ENCODE peak calls at places on chromosomes 7 and 10, in six cellular contexts. J, S, E, L, M and W are unnamed samples. For H3K9me3, the result is how much of the 10 kb centered on the place peaks cover.

GRCh38 chr7:55305130-55305529 is 60.0 kb upstream of the LANCL2 start:
- DNase-seq in L (no peak), S (no peak), E (no peak), M (no peak), J (no peak), W (no peak)

GRCh38 chr7:100509213-100509612 is 25.5 kb downstream of the NYAP1 start:
- DNase-seq in S (no peak), M (no peak), J (no peak), E (no peak), L (peak), W (no peak)

GRCh38 chr7:77651544-77652162 is 44.6 kb upstream of the RSBN1L start:
- DNase-seq in J (no peak), M (no peak), L (no peak), S (no peak), E (peak), W (no peak)

GRCh38 chr10:3773465-3774017 is 11.5 kb downstream of the KLF6 start:
- DNase-seq in E (peak), J (no peak), L (no peak), M (no peak), S (no peak), W (no peak)

GRCh38 chr7:68125173-68125572 is 1128.5 kb downstream of the TYW1 start:
- DNase-seq in J (no peak), E (no peak), M (no peak), L (no peak), S (no peak), W (no peak)

GRCh38 chr10:101569465-101569837 is 18.6 kb downstream of the POLL start:
- DNase-seq in M (no peak), L (no peak), S (no peak), J (no peak), E (no peak), W (peak)

GRCh38 chr10:128274938-128275337 is 148.7 kb upstream of the MKI67 start:
- DNase-seq in S (no peak), M (no peak), E (no peak), L (no peak), J (no peak), W (peak)

GRCh38 chr10:7972367-7972766 is 82.1 kb upstream of the GATA3 start:
- DNase-seq in E (no peak), L (no peak), J (no peak), M (no peak), S (no peak), W (no peak)

GRCh38 chr10:110192552-110192951 is 14.9 kb upstream of the MXI1 start:
- DNase-seq in M (no peak), E (no peak), S (no peak), L (no peak), J (no peak), W (no peak)

GRCh38 chr10:51800725-51801455 is 101.5 kb upstream of the CSTF2T start:
- DNase-seq in J (no peak), S (no peak), M (no peak), E (no peak), L (no peak), W (no peak)

GRCh38 chr7:138980575-138981285 is 459 bp downstream of the KIAA1549 start:
- DNase-seq in M (no peak), J (peak), L (no peak), E (no peak), S (no peak), W (no peak)

GRCh38 chr7:44220046-44220720 is 19.4 kb downstream of the YKT6 start:
- DNase-seq in L (no peak), E (no peak), J (peak), S (peak), M (peak), W (no peak)

GRCh38 chr10:103822052-103822716 is 33.2 kb downstream of the SH3PXD2A start:
- DNase-seq in J (no peak), E (no peak), S (no peak), L (no peak), M (no peak), W (no peak)

GRCh38 chr7:29243777-29244655 is 49.4 kb downstream of the CHN2 start:
- DNase-seq in M (no peak), L (no peak), E (no peak), J (no peak), S (no peak), W (no peak)

GRCh38 chr10:47079177-47079580 is 168.0 kb downstream of the PTPN20 start:
- DNase-seq in S (no peak), J (no peak), M (no peak), E (no peak), L (no peak), W (no peak)

GRCh38 chr7:100626055-100626454 is 13.7 kb downstream of the MOSPD3 start:
- DNase-seq in E (no peak), S (no peak), M (no peak), J (no peak), L (no peak), W (no peak)

GRCh38 chr10:18409599-18410397 is 241.6 kb downstream of the NSUN6 start:
- DNase-seq in S (no peak), L (no peak), M (no peak), J (no peak), E (no peak), W (no peak)

GRCh38 chr10:119252051-119252465 is 44.7 kb downstream of the GRK5 start:
- DNase-seq in M (no peak), E (no peak), L (no peak), J (no peak), S (no peak), W (peak)

GRCh38 chr10:3417096-3417495 is 244.5 kb upstream of the PITRM1 start:
- DNase-seq in L (no peak), M (no peak), S (no peak), E (no peak), J (no peak), W (no peak)

GRCh38 chr7:28483112-28483511 is 70.8 kb downstream of the CREB5 start:
- DNase-seq in E (no peak), M (no peak), S (no peak), L (no peak), J (no peak), W (no peak)

GRCh38 chr7:49432245-49432644 is 341.2 kb upstream of the VWC2 start:
- DNase-seq in M (no peak), E (no peak), S (no peak), J (no peak), L (no peak), W (no peak)

GRCh38 chr10:124688889-124689670 is 55.1 kb downstream of the FAM53B start:
- DNase-seq in E (no peak), M (no peak), L (no peak), J (peak), S (no peak), W (peak)

GRCh38 chr10:22489467-22489866 is 144.2 kb downstream of the SPAG6 start:
- DNase-seq in S (no peak), L (no peak), J (no peak), M (no peak), E (no peak), W (no peak)

GRCh38 chr10:20215547-20216152 is 399.4 kb downstream of the PLXDC2 start:
- DNase-seq in M (no peak), E (no peak), J (no peak), S (no peak), L (no peak), W (no peak)

GRCh38 chr10:46555366-46555712 is 1.1 kb downstream of the GPRIN2 start:
- DNase-seq in M (no peak), J (no peak), E (peak), L (no peak), S (no peak), W (peak)

GRCh38 chr10:8088504-8088903 is 34.0 kb downstream of the GATA3 start:
- DNase-seq in L (no peak), S (no peak), M (no peak), E (no peak), J (no peak), W (no peak)

GRCh38 chr7:137742051-137742450 is 104.7 kb downstream of the DGKI start:
- DNase-seq in M (no peak), E (no peak), J (no peak), L (no peak), S (no peak), W (no peak)

GRCh38 chr10:25758511-25758910 is 175.5 kb upstream of the MYO3A start:
- DNase-seq in L (no peak), E (no peak), J (no peak), S (no peak), M (no peak), W (no peak)

GRCh38 chr10:20515654-20516053 is 381.5 kb downstream of the NEBL start:
- DNase-seq in S (no peak), E (no peak), M (no peak), J (no peak), L (no peak), W (no peak)

GRCh38 chr10:125134916-125135770 is 25.2 kb downstream of the CTBP2 start:
- DNase-seq in M (no peak), S (peak), J (no peak), L (no peak), E (no peak), W (no peak)

GRCh38 chr10:132785433-132786278 is at the start of gene NKX6-2:
- DNase-seq in J (no peak), L (no peak), E (no peak), M (no peak), S (no peak), W (no peak)
- H3K9me3 ChIP-seq in J (under half), L (under half), E (under half), M (under half), S (under half), W (under half)

GRCh38 chr7:64802699-64803098 is 8.5 kb downstream of the ZNF138 start:
- DNase-seq in M (no peak), E (no peak), L (no peak), S (no peak), J (no peak), W (no peak)

GRCh38 chr7:64807731-64808365 is 13.6 kb downstream of the ZNF138 start:
- DNase-seq in S (no peak), E (no peak), M (no peak), L (no peak), J (no peak), W (no peak)
- H3K9me3 ChIP-seq in S (under half), E (under half), M (under half), L (under half), J (under half), W (under half)

DNA sequence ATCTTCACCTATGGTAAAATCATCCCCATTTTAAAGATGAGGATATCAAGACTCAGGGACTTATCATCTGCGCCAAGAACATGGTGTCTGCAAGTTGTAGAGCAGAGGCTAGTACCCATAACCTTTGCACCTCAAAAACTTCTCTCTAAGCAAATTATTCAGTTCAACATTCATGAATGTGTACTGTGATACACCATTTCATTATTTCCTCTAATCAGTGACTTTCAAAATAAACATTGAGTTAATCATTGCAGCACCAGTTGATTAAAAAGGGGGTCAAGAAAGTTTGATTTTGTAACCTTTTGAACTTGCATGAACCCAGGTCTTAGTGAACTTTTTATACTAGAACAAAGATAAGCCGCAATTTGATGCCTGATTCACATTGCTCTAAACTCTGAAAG is 47.6 kb upstream of the CYP2C8 start:
- DNase-seq in M (no peak), S (no peak), E (no peak), J (no peak), L (no peak), W (no peak)
- H3K9me3 ChIP-seq in M (under half), S (under half), E (under half), J (under half), L (under half), W (under half)

DNA sequence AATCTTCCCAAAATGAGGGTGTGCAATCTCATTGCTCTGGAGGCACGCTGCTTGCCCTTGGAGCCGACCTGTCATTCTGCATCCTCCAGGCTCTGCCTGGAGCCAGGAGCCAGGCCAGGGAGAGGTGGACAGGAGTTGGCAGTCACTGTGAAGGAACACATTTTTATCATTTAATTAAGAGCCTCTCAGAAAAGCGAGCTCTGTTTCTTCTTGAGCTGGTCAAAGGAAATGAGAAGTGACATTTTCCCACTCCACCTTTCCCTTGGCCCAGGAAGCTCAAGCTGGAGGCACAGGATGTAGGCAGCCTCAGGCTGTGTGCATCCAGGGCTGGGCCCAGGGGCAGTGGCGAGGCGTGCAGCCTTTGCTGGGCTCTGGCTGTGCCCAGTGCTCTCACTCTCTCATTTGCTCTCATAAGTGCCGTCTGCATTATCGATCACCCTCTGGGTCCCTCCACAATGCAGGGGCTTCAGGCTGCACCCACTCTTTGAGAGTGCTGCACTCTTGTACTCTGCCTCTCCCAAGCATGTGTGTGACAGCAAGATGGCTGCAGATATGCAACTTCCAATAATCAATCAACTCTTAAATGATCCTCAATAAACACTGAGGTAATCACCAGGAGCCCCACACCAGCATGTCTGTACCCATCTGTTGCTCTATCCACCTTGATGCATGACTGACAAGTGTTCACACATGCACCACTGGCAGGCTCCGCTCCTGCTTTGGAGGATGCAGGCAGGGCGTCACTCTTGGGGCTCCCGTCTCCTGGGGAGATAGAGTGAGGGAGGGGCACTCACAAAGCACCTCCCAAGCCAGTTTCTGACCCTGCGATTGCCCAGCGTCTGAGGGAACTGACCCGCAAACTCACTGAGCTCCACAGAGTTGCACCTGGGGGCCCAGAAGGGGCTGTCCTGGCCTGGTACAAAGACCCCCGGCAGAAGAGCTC is 171.4 kb downstream of the ZNF248 start:
- DNase-seq in L (no peak), E (no peak), S (peak), M (no peak), J (no peak), W (no peak)
- H3K9me3 ChIP-seq in L (half or more), E (under half), S (under half), M (half or more), J (under half), W (under half)

GRCh38 chr10:72976886-72977285 is 22.3 kb upstream of the PLA2G12B start:
- DNase-seq in M (no peak), L (no peak), S (no peak), J (no peak), E (no peak), W (no peak)

GRCh38 chr10:72981028-72981881 is 26.6 kb upstream of the PLA2G12B start:
- DNase-seq in S (no peak), J (no peak), L (no peak), E (no peak), M (no peak), W (no peak)

GRCh38 chr10:72979709-72980108 is 25.1 kb upstream of the PLA2G12B start:
- DNase-seq in J (no peak), M (no peak), E (no peak), L (no peak), S (no peak), W (no peak)

GRCh38 chr10:72980348-72980747 is 25.7 kb upstream of the PLA2G12B start:
- DNase-seq in L (no peak), S (no peak), M (no peak), E (no peak), J (no peak), W (no peak)

GRCh38 chr10:72981882-72982529 is 27.4 kb upstream of the PLA2G12B start:
- DNase-seq in L (no peak), S (no peak), E (no peak), J (no peak), M (no peak), W (no peak)
- H3K9me3 ChIP-seq in L (under half), S (under half), E (under half), J (under half), M (under half), W (under half)

GRCh38 chr7:154837087-154837486 is 165.8 kb downstream of the PAXIP1 start:
- DNase-seq in J (no peak), S (no peak), M (no peak), E (no peak), L (no peak), W (no peak)
- H3K9me3 ChIP-seq in J (under half), S (under half), M (under half), E (under half), L (half or more), W (under half)

DNA sequence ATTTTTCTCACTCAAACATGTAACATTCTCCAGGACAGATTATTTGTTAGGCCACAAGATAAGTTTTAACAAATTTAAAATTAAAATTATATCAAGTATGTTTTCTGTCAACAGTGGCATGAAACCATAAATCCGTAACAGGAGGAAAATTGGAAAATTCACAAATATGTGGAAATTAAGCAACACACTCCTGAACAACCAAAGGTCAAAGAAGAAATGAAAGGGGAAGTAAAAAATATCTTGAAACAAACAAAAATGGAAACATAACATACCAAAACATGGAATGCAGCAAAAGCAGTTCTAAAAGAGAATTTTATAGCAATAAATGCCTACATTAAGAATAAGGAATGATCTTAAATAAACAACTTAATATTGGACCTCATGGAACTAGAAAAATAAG is 147.3 kb downstream of the ZEB1 start:
- DNase-seq in L (no peak), J (no peak), M (no peak), E (no peak), S (no peak), W (no peak)
- H3K9me3 ChIP-seq in L (under half), J (under half), M (under half), E (under half), S (under half), W (under half)

DNA sequence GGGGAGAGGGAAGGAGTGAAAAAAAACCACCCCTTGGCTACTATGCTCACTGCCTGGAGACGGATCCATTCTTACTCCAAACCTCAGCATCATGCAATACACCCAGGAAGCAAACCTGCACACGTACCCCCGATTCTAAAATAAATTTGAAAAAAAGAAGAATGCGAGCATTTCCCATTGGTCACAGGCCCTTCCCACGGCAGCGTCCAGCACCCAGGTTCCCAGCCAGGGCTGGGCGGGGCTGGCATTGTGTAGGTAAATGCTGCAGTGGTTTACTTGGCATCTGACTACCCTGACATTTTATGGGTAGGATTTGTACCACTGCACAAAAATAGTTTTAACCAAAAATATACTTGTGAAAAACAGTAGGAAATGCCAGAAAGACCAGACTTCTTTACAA is 418.9 kb downstream of the DNAJB6 start:
- DNase-seq in J (no peak), M (no peak), S (no peak), E (no peak), L (no peak), W (no peak)
- H3K9me3 ChIP-seq in J (under half), M (under half), S (under half), E (under half), L (half or more), W (under half)

DNA sequence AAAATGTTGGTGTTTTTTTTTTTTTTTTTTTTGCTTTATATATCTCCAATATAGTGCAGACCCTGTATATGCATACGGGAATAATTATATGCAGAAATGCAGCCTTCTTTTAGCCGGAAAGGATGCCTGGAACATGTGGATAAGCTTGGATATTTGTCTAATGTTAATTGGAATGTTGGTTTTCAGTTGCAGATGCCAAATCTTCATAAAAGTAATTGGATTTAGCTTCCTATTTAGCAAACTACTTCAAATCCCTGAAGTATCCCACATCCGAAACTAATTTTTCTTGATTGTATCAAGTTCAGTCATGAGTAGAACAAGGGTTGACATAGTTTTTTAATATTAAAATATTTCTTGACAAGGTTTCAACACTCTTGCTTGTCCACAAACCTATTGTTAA is 281.6 kb downstream of the BBS9 start:
- DNase-seq in L (no peak), S (no peak), J (no peak), M (no peak), E (no peak), W (no peak)
- H3K9me3 ChIP-seq in L (under half), S (under half), J (under half), M (under half), E (under half), W (under half)